ENCODE peak calls at places on chromosomes 13 and 19, in seven cellular contexts. One of them, this sample, is unnamed.

GRCh38 chr13:51887441-51887840 is 25.7 kb downstream of the CCDC70 start:
- DNase-seq in transverse colon: no peak
- DNase-seq in SK-N-SH: no peak
- DNase-seq in esophagus muscularis mucosa: no peak
- DNase-seq in suprapubic skin: no peak
- DNase-seq in stomach: no peak
- DNase-seq in sigmoid colon: no peak
- DNase-seq in this sample: no peak

GRCh38 chr19:17448190-17448967 is at the start of gene TMEM221:
- DNase-seq in transverse colon: peak
- DNase-seq in SK-N-SH: peak
- DNase-seq in esophagus muscularis mucosa: no peak
- DNase-seq in suprapubic skin: no peak
- DNase-seq in stomach: peak
- DNase-seq in sigmoid colon: peak
- DNase-seq in this sample: peak

GRCh38 chr13:52950436-52950960 is 78.1 kb upstream of the OLFM4 start:
- DNase-seq in transverse colon: no peak
- DNase-seq in SK-N-SH: no peak
- DNase-seq in esophagus muscularis mucosa: no peak
- DNase-seq in suprapubic skin: no peak
- DNase-seq in stomach: no peak
- DNase-seq in sigmoid colon: no peak
- DNase-seq in this sample: no peak

GRCh38 chr19:51687791-51688664 is 5.1 kb upstream of the SPACA6 start:
- DNase-seq in transverse colon: peak
- DNase-seq in SK-N-SH: peak
- DNase-seq in esophagus muscularis mucosa: no peak
- DNase-seq in suprapubic skin: peak
- DNase-seq in stomach: peak
- DNase-seq in sigmoid colon: peak
- DNase-seq in this sample: peak

GRCh38 chr13:85441364-85441763 is 357.9 kb downstream of the SLITRK6 start:
- DNase-seq in transverse colon: no peak
- DNase-seq in SK-N-SH: no peak
- DNase-seq in esophagus muscularis mucosa: no peak
- DNase-seq in suprapubic skin: no peak
- DNase-seq in stomach: no peak
- DNase-seq in sigmoid colon: no peak
- DNase-seq in this sample: no peak

GRCh38 chr19:35063940-35064818 is 22.7 kb downstream of the HPN start:
- DNase-seq in transverse colon: no peak
- DNase-seq in SK-N-SH: no peak
- DNase-seq in esophagus muscularis mucosa: no peak
- DNase-seq in suprapubic skin: no peak
- DNase-seq in stomach: no peak
- DNase-seq in sigmoid colon: no peak
- DNase-seq in this sample: no peak

GRCh38 chr13:77904031-77904430 is 14.6 kb downstream of the EDNRB start:
- DNase-seq in transverse colon: no peak
- DNase-seq in SK-N-SH: no peak
- DNase-seq in esophagus muscularis mucosa: no peak
- DNase-seq in suprapubic skin: no peak
- DNase-seq in stomach: no peak
- DNase-seq in sigmoid colon: no peak
- DNase-seq in this sample: no peak

GRCh38 chr13:112719016-112719415 is 29.2 kb downstream of the ATP11A start:
- DNase-seq in transverse colon: no peak
- DNase-seq in SK-N-SH: no peak
- DNase-seq in esophagus muscularis mucosa: no peak
- DNase-seq in suprapubic skin: no peak
- DNase-seq in stomach: no peak
- DNase-seq in sigmoid colon: peak
- DNase-seq in this sample: no peak

GRCh38 chr19:47434088-47434487 is 14.8 kb upstream of the MEIS3 start:
- DNase-seq in transverse colon: no peak
- DNase-seq in SK-N-SH: no peak
- DNase-seq in esophagus muscularis mucosa: no peak
- DNase-seq in suprapubic skin: no peak
- DNase-seq in stomach: no peak
- DNase-seq in sigmoid colon: no peak
- DNase-seq in this sample: no peak

GRCh38 chr13:41917641-41918040 is 43.3 kb downstream of the VWA8 start:
- DNase-seq in transverse colon: no peak
- DNase-seq in SK-N-SH: no peak
- DNase-seq in esophagus muscularis mucosa: no peak
- DNase-seq in suprapubic skin: no peak
- DNase-seq in stomach: no peak
- DNase-seq in sigmoid colon: no peak
- DNase-seq in this sample: no peak

GRCh38 chr19:40632311-40633036 is 31.3 kb downstream of the LTBP4 start:
- DNase-seq in transverse colon: no peak
- DNase-seq in SK-N-SH: no peak
- DNase-seq in esophagus muscularis mucosa: no peak
- DNase-seq in suprapubic skin: no peak
- DNase-seq in stomach: no peak
- DNase-seq in sigmoid colon: no peak
- DNase-seq in this sample: no peak

GRCh38 chr13:109704771-109705628 is 81.4 kb downstream of the IRS2 start:
- DNase-seq in transverse colon: peak
- DNase-seq in SK-N-SH: no peak
- DNase-seq in esophagus muscularis mucosa: no peak
- DNase-seq in suprapubic skin: peak
- DNase-seq in stomach: peak
- DNase-seq in sigmoid colon: peak
- DNase-seq in this sample: peak

GRCh38 chr19:5991244-5991838 is 13.4 kb upstream of the RANBP3 start:
- DNase-seq in transverse colon: no peak
- DNase-seq in SK-N-SH: no peak
- DNase-seq in esophagus muscularis mucosa: no peak
- DNase-seq in suprapubic skin: no peak
- DNase-seq in stomach: no peak
- DNase-seq in sigmoid colon: no peak
- DNase-seq in this sample: no peak

GRCh38 chr19:53647792-53648191 is 16.0 kb downstream of the DPRX start:
- DNase-seq in transverse colon: no peak
- DNase-seq in SK-N-SH: no peak
- DNase-seq in esophagus muscularis mucosa: no peak
- DNase-seq in suprapubic skin: no peak
- DNase-seq in stomach: no peak
- DNase-seq in sigmoid colon: no peak
- DNase-seq in this sample: peak

GRCh38 chr13:30618186-30618937 is 642 bp downstream of the USPL1 start:
- DNase-seq in transverse colon: peak
- DNase-seq in SK-N-SH: no peak
- DNase-seq in esophagus muscularis mucosa: no peak
- DNase-seq in suprapubic skin: peak
- DNase-seq in stomach: peak
- DNase-seq in sigmoid colon: peak
- DNase-seq in this sample: no peak

GRCh38 chr13:89796196-89796595 is 1551.3 kb upstream of the MIR17HG start:
- DNase-seq in transverse colon: no peak
- DNase-seq in SK-N-SH: no peak
- DNase-seq in esophagus muscularis mucosa: no peak
- DNase-seq in suprapubic skin: no peak
- DNase-seq in stomach: no peak
- DNase-seq in sigmoid colon: no peak
- DNase-seq in this sample: no peak

GRCh38 chr13:98199480-98199879 is 22.4 kb upstream of the RNF113B start:
- DNase-seq in transverse colon: no peak
- DNase-seq in SK-N-SH: no peak
- DNase-seq in esophagus muscularis mucosa: no peak
- DNase-seq in suprapubic skin: no peak
- DNase-seq in stomach: no peak
- DNase-seq in sigmoid colon: no peak
- DNase-seq in this sample: no peak

GRCh38 chr19:27742041-27742440 is 1470.9 kb downstream of the UQCRFS1 start:
- DNase-seq in transverse colon: no peak
- DNase-seq in SK-N-SH: no peak
- DNase-seq in esophagus muscularis mucosa: no peak
- DNase-seq in suprapubic skin: no peak
- DNase-seq in stomach: no peak
- DNase-seq in sigmoid colon: no peak
- DNase-seq in this sample: no peak

GRCh38 chr13:111342716-111343115 is 22.3 kb downstream of the TEX29 start:
- DNase-seq in transverse colon: no peak
- DNase-seq in SK-N-SH: no peak
- DNase-seq in esophagus muscularis mucosa: peak
- DNase-seq in suprapubic skin: no peak
- DNase-seq in stomach: no peak
- DNase-seq in sigmoid colon: no peak
- DNase-seq in this sample: no peak

GRCh38 chr13:29707876-29708543 is 112.5 kb upstream of the SLC7A1 start:
- DNase-seq in transverse colon: peak
- DNase-seq in SK-N-SH: peak
- DNase-seq in esophagus muscularis mucosa: no peak
- DNase-seq in suprapubic skin: no peak
- DNase-seq in stomach: peak
- DNase-seq in sigmoid colon: no peak
- DNase-seq in this sample: no peak

GRCh38 chr13:29925457-29925856 is 75.0 kb upstream of the UBL3 start:
- DNase-seq in transverse colon: peak
- DNase-seq in SK-N-SH: peak
- DNase-seq in esophagus muscularis mucosa: peak
- DNase-seq in suprapubic skin: peak
- DNase-seq in stomach: peak
- DNase-seq in sigmoid colon: peak
- DNase-seq in this sample: peak

GRCh38 chr19:36032251-36033104 is at the start of gene CLIP3:
- DNase-seq in transverse colon: peak
- DNase-seq in SK-N-SH: peak
- DNase-seq in esophagus muscularis mucosa: no peak
- DNase-seq in suprapubic skin: peak
- DNase-seq in stomach: no peak
- DNase-seq in sigmoid colon: peak
- DNase-seq in this sample: no peak

GRCh38 chr19:10678813-10679212 is 22.4 kb upstream of the QTRT1 start:
- DNase-seq in transverse colon: no peak
- DNase-seq in SK-N-SH: no peak
- DNase-seq in esophagus muscularis mucosa: no peak
- DNase-seq in suprapubic skin: no peak
- DNase-seq in stomach: no peak
- DNase-seq in sigmoid colon: no peak
- DNase-seq in this sample: no peak

GRCh38 chr19:10679743-10680142 is 21.5 kb upstream of the QTRT1 start:
- DNase-seq in transverse colon: no peak
- DNase-seq in SK-N-SH: no peak
- DNase-seq in esophagus muscularis mucosa: no peak
- DNase-seq in suprapubic skin: no peak
- DNase-seq in stomach: no peak
- DNase-seq in sigmoid colon: no peak
- DNase-seq in this sample: no peak

GRCh38 chr19:10681658-10682057 is 19.6 kb upstream of the QTRT1 start:
- DNase-seq in transverse colon: no peak
- DNase-seq in SK-N-SH: no peak
- DNase-seq in esophagus muscularis mucosa: no peak
- DNase-seq in suprapubic skin: no peak
- DNase-seq in stomach: no peak
- DNase-seq in sigmoid colon: no peak
- DNase-seq in this sample: no peak

GRCh38 chr19:10680545-10681135 is 20.6 kb upstream of the QTRT1 start:
- DNase-seq in transverse colon: no peak
- DNase-seq in SK-N-SH: no peak
- DNase-seq in esophagus muscularis mucosa: no peak
- DNase-seq in suprapubic skin: no peak
- DNase-seq in stomach: no peak
- DNase-seq in sigmoid colon: no peak
- DNase-seq in this sample: no peak

GRCh38 chr19:10677796-10678195 is 23.4 kb upstream of the QTRT1 start:
- DNase-seq in transverse colon: no peak
- DNase-seq in SK-N-SH: no peak
- DNase-seq in esophagus muscularis mucosa: no peak
- DNase-seq in suprapubic skin: no peak
- DNase-seq in stomach: peak
- DNase-seq in sigmoid colon: no peak
- DNase-seq in this sample: no peak
- TF ChIP-seq POLR2AphosphoS5 in transverse colon: no peak
- TF ChIP-seq POLR2AphosphoS5 in SK-N-SH: no peak
- TF ChIP-seq POLR2AphosphoS5 in esophagus muscularis mucosa: no peak
- TF ChIP-seq POLR2AphosphoS5 in suprapubic skin: no peak
- TF ChIP-seq POLR2AphosphoS5 in stomach: no peak
- TF ChIP-seq POLR2AphosphoS5 in sigmoid colon: no peak
- TF ChIP-seq POLR2AphosphoS5 in this sample: no peak

GRCh38 chr13:50842246-50842645 is 1.2 kb downstream of the DLEU7 start:
- DNase-seq in transverse colon: no peak
- DNase-seq in SK-N-SH: peak
- DNase-seq in esophagus muscularis mucosa: no peak
- DNase-seq in suprapubic skin: no peak
- DNase-seq in stomach: no peak
- DNase-seq in sigmoid colon: no peak
- DNase-seq in this sample: no peak
- TF ChIP-seq EP300 in transverse colon: no peak
- TF ChIP-seq EP300 in SK-N-SH: no peak
- TF ChIP-seq EP300 in esophagus muscularis mucosa: no peak
- TF ChIP-seq EP300 in suprapubic skin: no peak
- TF ChIP-seq EP300 in stomach: no peak
- TF ChIP-seq EP300 in sigmoid colon: no peak
- TF ChIP-seq EP300 in this sample: no peak

DNA sequence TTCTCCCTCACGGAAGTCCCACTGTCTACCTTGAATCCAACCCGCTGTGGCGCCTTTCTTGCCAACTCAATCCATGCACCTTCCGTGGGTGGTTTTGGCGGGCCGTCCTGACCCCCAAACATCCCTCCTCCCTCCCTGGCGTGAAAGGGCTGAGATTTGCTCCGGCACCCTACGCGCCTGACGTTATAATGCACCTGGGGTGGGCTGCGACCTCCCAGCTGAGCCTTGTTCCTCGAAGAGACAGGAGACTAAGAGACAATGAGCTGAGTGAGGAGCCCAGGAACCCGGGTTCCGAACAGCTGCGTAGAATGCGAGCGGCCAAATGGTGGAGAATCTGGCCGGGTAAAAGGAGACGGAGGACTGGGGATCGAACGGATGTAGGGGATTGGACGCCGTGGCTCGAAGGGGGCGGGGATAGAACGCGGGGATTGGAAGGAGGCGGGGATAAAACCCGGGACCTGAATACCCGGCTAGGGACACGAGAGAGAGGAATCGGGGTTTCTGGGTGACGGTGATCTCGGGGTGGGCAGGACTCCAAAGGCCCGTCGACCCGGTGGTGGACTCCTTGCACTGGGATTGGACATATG is at the start of gene CPT1C:
- DNase-seq in transverse colon: peak
- DNase-seq in SK-N-SH: peak
- DNase-seq in esophagus muscularis mucosa: peak
- DNase-seq in suprapubic skin: peak
- DNase-seq in stomach: peak
- DNase-seq in sigmoid colon: peak
- DNase-seq in this sample: peak
- TF ChIP-seq POLR2AphosphoS5 in transverse colon: peak
- TF ChIP-seq POLR2AphosphoS5 in SK-N-SH: peak
- TF ChIP-seq POLR2AphosphoS5 in esophagus muscularis mucosa: peak
- TF ChIP-seq POLR2AphosphoS5 in suprapubic skin: no peak
- TF ChIP-seq POLR2AphosphoS5 in stomach: peak
- TF ChIP-seq POLR2AphosphoS5 in sigmoid colon: peak
- TF ChIP-seq POLR2AphosphoS5 in this sample: no peak

GRCh38 chr19:3524075-3524842 is 14.7 kb upstream of the TEKTIP1 start:
- DNase-seq in transverse colon: no peak
- DNase-seq in SK-N-SH: no peak
- DNase-seq in esophagus muscularis mucosa: no peak
- DNase-seq in suprapubic skin: peak
- DNase-seq in stomach: no peak
- DNase-seq in sigmoid colon: no peak
- DNase-seq in this sample: no peak
- TF ChIP-seq EP300 in transverse colon: no peak
- TF ChIP-seq EP300 in SK-N-SH: no peak
- TF ChIP-seq EP300 in esophagus muscularis mucosa: no peak
- TF ChIP-seq EP300 in suprapubic skin: no peak
- TF ChIP-seq EP300 in stomach: no peak
- TF ChIP-seq EP300 in sigmoid colon: no peak
- TF ChIP-seq EP300 in this sample: no peak